ENCODE peak calls at places on chromosomes 11 and 22, in five cellular contexts. One of them, this sample, is unnamed. For H3K36me3, the result is how much of the 10 kb centered on the place peaks cover.

GRCh38 chr11:9657531-9657930 is 6.3 kb upstream of the SWAP70 start:
- ATAC-seq in K562: no peak
- ATAC-seq in upper lobe of left lung: no peak
- ATAC-seq in GM12878: peak
- ATAC-seq in HepG2: no peak
- ATAC-seq in this sample: no peak

GRCh38 chr11:3995949-3996554 is 98.5 kb upstream of the RRM1 start:
- ATAC-seq in upper lobe of left lung: no peak
- ATAC-seq in HepG2: no peak
- ATAC-seq in K562: peak
- ATAC-seq in GM12878: no peak
- ATAC-seq in this sample: no peak

GRCh38 chr22:20904980-20905355 is 12.2 kb upstream of the CRKL start:
- ATAC-seq in upper lobe of left lung: no peak
- ATAC-seq in HepG2: no peak
- ATAC-seq in GM12878: no peak
- ATAC-seq in K562: no peak
- ATAC-seq in this sample: no peak

GRCh38 chr11:100594320-100594719 is 92.8 kb upstream of the ARHGAP42 start:
- ATAC-seq in GM12878: no peak
- ATAC-seq in HepG2: no peak
- ATAC-seq in upper lobe of left lung: no peak
- ATAC-seq in K562: no peak
- ATAC-seq in this sample: no peak

GRCh38 chr11:123532131-123532530 is 102.1 kb downstream of the GRAMD1B start:
- ATAC-seq in K562: peak
- ATAC-seq in GM12878: no peak
- ATAC-seq in upper lobe of left lung: no peak
- ATAC-seq in HepG2: no peak
- ATAC-seq in this sample: no peak

GRCh38 chr22:36185828-36186624 is 15.6 kb downstream of the APOL4 start:
- ATAC-seq in GM12878: no peak
- ATAC-seq in HepG2: no peak
- ATAC-seq in upper lobe of left lung: no peak
- ATAC-seq in K562: peak
- ATAC-seq in this sample: no peak

GRCh38 chr11:76298255-76298654 is 82.7 kb downstream of the THAP12 start:
- ATAC-seq in HepG2: no peak
- ATAC-seq in K562: no peak
- ATAC-seq in upper lobe of left lung: no peak
- ATAC-seq in GM12878: no peak
- ATAC-seq in this sample: no peak

GRCh38 chr11:18761741-18762140 is 29.9 kb downstream of the PTPN5 start:
- ATAC-seq in upper lobe of left lung: no peak
- ATAC-seq in HepG2: no peak
- ATAC-seq in K562: no peak
- ATAC-seq in GM12878: no peak
- ATAC-seq in this sample: no peak

GRCh38 chr22:31923166-31923565 is 21.2 kb upstream of the YWHAH start:
- ATAC-seq in K562: no peak
- ATAC-seq in upper lobe of left lung: no peak
- ATAC-seq in HepG2: no peak
- ATAC-seq in GM12878: peak
- ATAC-seq in this sample: peak

GRCh38 chr11:85787809-85788805 is 22.8 kb downstream of the SYTL2 start:
- ATAC-seq in GM12878: peak
- ATAC-seq in upper lobe of left lung: no peak
- ATAC-seq in HepG2: peak
- ATAC-seq in K562: no peak
- ATAC-seq in this sample: no peak

GRCh38 chr11:9038537-9038936 is 34.7 kb upstream of the NRIP3 start:
- ATAC-seq in HepG2: no peak
- ATAC-seq in upper lobe of left lung: no peak
- ATAC-seq in GM12878: peak
- ATAC-seq in K562: no peak
- ATAC-seq in this sample: no peak

GRCh38 chr11:113338730-113339129 is 24.3 kb downstream of the TTC12 start:
- ATAC-seq in K562: peak
- ATAC-seq in HepG2: no peak
- ATAC-seq in upper lobe of left lung: no peak
- ATAC-seq in GM12878: no peak
- ATAC-seq in this sample: no peak
- H3K36me3 ChIP-seq in K562: under half
- H3K36me3 ChIP-seq in HepG2: under half
- H3K36me3 ChIP-seq in upper lobe of left lung: half or more
- H3K36me3 ChIP-seq in GM12878: under half
- H3K36me3 ChIP-seq in this sample: under half

DNA sequence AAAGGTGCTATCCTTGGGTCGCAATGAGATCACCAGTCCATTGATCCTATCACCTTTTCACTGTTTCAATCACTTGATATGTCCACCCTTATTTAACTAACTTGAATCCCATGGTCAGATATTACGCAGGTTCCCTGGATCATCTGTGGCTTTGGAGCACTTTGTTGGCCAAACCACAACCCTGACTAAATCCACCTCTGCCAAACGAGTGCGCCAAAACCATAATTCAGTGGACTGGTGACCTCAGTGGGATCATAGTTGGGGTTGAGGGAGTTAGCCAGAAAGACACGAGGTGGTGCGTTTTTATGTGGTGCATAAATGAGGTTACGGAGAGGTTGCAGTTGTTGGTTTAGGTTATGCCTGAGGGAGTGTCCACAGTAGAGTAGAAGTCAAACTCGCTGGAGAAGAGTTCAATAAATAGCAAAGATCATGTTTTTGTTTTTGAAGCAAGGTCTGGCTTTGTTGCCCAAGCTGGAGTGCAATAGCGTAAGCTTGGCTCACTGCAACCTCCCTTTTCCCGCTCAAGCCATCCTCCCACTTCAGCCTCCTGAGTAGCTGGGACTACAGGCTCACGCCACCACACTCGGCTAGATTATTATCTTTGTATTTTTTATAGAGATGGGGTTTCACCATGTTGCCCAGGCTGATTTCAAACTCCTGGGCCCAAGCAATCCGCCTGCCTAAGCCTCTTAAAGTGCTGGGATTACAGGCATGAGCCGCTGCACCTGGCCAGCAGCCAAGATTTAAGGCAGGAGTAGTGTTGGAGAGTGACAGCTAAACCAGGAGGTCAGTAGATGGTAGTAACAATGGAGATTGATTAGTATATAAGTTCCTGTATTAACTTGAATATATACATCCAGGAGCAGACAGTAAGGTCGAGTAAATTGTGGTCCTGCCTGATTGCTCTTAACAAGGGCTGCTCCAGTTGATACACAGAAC is 4.5 kb downstream of the FOXR1 start:
- ATAC-seq in GM12878: no peak
- ATAC-seq in upper lobe of left lung: no peak
- ATAC-seq in HepG2: no peak
- ATAC-seq in K562: no peak
- ATAC-seq in this sample: no peak
- TF ChIP-seq EP300 in GM12878: no peak
- TF ChIP-seq EP300 in upper lobe of left lung: no peak
- TF ChIP-seq EP300 in HepG2: no peak
- TF ChIP-seq EP300 in K562: no peak
- TF ChIP-seq EP300 in this sample: no peak

GRCh38 chr11:47161890-47162289 is 14.8 kb downstream of the ARFGAP2 start:
- ATAC-seq in upper lobe of left lung: no peak
- ATAC-seq in HepG2: no peak
- ATAC-seq in K562: no peak
- ATAC-seq in GM12878: no peak
- ATAC-seq in this sample: no peak

GRCh38 chr11:47163898-47164297 is 12.8 kb downstream of the ARFGAP2 start:
- ATAC-seq in HepG2: no peak
- ATAC-seq in K562: no peak
- ATAC-seq in GM12878: no peak
- ATAC-seq in upper lobe of left lung: no peak
- ATAC-seq in this sample: no peak

GRCh38 chr11:47164321-47164720 is 12.4 kb downstream of the ARFGAP2 start:
- ATAC-seq in K562: no peak
- ATAC-seq in HepG2: no peak
- ATAC-seq in upper lobe of left lung: no peak
- ATAC-seq in GM12878: no peak
- ATAC-seq in this sample: no peak

GRCh38 chr11:47162426-47162825 is 14.3 kb downstream of the ARFGAP2 start:
- ATAC-seq in upper lobe of left lung: no peak
- ATAC-seq in K562: peak
- ATAC-seq in GM12878: no peak
- ATAC-seq in HepG2: peak
- ATAC-seq in this sample: no peak

GRCh38 chr11:47163198-47163597 is 13.5 kb downstream of the ARFGAP2 start:
- ATAC-seq in HepG2: no peak
- ATAC-seq in upper lobe of left lung: no peak
- ATAC-seq in K562: no peak
- ATAC-seq in GM12878: no peak
- ATAC-seq in this sample: no peak
- H3K36me3 ChIP-seq in HepG2: under half
- H3K36me3 ChIP-seq in upper lobe of left lung: half or more
- H3K36me3 ChIP-seq in K562: half or more
- H3K36me3 ChIP-seq in GM12878: under half
- H3K36me3 ChIP-seq in this sample: half or more

GRCh38 chr11:128148208-128148607 is 439.1 kb downstream of the ETS1 start:
- ATAC-seq in HepG2: no peak
- ATAC-seq in upper lobe of left lung: no peak
- ATAC-seq in GM12878: no peak
- ATAC-seq in K562: no peak
- ATAC-seq in this sample: no peak
- TF ChIP-seq EP300 in HepG2: no peak
- TF ChIP-seq EP300 in upper lobe of left lung: no peak
- TF ChIP-seq EP300 in GM12878: no peak
- TF ChIP-seq EP300 in K562: no peak
- TF ChIP-seq EP300 in this sample: no peak

GRCh38 chr11:65599955-65600246 is 4.3 kb upstream of the KCNK7 start:
- ATAC-seq in upper lobe of left lung: no peak
- ATAC-seq in K562: no peak
- ATAC-seq in HepG2: peak
- ATAC-seq in GM12878: no peak
- ATAC-seq in this sample: no peak
- H3K36me3 ChIP-seq in upper lobe of left lung: half or more
- H3K36me3 ChIP-seq in K562: under half
- H3K36me3 ChIP-seq in HepG2: under half
- H3K36me3 ChIP-seq in GM12878: under half
- H3K36me3 ChIP-seq in this sample: half or more

GRCh38 chr22:40856513-40857308 is at the start of the genes ST13 and XPNPEP3:
- ATAC-seq in HepG2: peak
- ATAC-seq in K562: peak
- ATAC-seq in GM12878: peak
- ATAC-seq in upper lobe of left lung: peak
- ATAC-seq in this sample: peak
- TF ChIP-seq EP300 in HepG2: no peak
- TF ChIP-seq EP300 in K562: peak
- TF ChIP-seq EP300 in GM12878: no peak
- TF ChIP-seq EP300 in upper lobe of left lung: no peak
- TF ChIP-seq EP300 in this sample: no peak

GRCh38 chr22:37566329-37566837 is 6.1 kb downstream of the CDC42EP1 start:
- ATAC-seq in K562: no peak
- ATAC-seq in GM12878: peak
- ATAC-seq in HepG2: no peak
- ATAC-seq in upper lobe of left lung: no peak
- ATAC-seq in this sample: no peak
- H3K36me3 ChIP-seq in K562: half or more
- H3K36me3 ChIP-seq in GM12878: under half
- H3K36me3 ChIP-seq in HepG2: under half
- H3K36me3 ChIP-seq in upper lobe of left lung: under half
- H3K36me3 ChIP-seq in this sample: under half

DNA sequence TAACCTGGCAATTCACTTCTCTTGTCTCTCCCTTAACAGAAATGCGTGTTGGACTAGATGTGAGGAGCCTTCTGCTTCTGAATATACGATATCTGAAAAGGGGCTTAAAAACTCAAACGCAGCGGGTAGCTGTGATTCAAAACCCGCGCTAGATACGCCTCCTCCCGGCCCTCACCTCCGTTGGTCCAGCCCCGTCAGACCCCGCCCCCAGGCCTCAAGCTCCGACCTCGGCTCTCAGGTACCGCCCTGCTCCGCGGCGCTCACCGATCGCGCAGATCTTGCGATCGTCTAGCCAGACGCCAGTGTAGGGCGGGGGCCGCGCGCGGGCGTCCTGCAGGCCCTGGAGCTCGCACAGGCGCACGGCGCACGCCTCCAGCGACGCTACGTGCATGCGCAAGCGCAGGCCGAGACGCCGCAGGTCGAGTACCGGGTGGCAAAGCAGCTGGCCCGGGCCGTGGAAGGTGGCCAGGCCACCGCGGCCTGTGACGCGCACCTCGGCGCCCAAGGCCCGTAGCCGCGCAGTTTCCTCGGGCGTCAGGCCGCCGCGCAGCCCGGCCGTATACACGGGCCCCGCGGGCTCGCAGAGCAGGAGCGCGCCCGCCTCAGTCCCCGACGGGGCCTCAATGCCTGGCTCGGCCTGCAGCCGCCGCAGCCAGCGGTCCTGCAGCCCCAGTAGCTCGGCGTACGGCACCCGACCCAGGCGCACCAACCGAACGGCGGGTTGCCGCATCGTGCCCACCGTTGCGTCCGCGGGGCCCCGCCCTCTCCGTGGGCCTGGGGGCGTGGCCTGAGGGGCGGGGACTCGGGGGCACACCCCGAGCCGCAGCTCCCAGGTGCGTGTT is at the start of gene LIPT2:
- ATAC-seq in upper lobe of left lung: peak
- ATAC-seq in GM12878: peak
- ATAC-seq in HepG2: peak
- ATAC-seq in K562: peak
- ATAC-seq in this sample: peak
- TF ChIP-seq EP300 in upper lobe of left lung: no peak
- TF ChIP-seq EP300 in GM12878: no peak
- TF ChIP-seq EP300 in HepG2: no peak
- TF ChIP-seq EP300 in K562: no peak
- TF ChIP-seq EP300 in this sample: no peak